ENCODE peak calls at places on chromosomes 1 and 21, in eight cellular contexts. S, D, C, V, L, F, H and J are unnamed samples.

GRCh38 chr1:202588644-202589189 is 121.5 kb downstream of the SYT2 start:
- DNase-seq in S (no peak), D (no peak), C (peak), V (peak), L (no peak), F (no peak), H (no peak), J (no peak)

GRCh38 chr1:22916469-22916817 is 56.2 kb downstream of the LACTBL1 start:
- DNase-seq in S (no peak), D (no peak), C (no peak), V (no peak), L (no peak), F (no peak), H (no peak), J (no peak)

GRCh38 chr21:32826317-32827167 is 55.0 kb upstream of the PAXBP1 start:
- DNase-seq in S (peak), D (peak), C (peak), V (peak), L (no peak), F (peak), H (peak), J (peak)

GRCh38 chr1:74344396-74344795 is 109.2 kb downstream of the TNNI3K start:
- DNase-seq in S (no peak), D (no peak), C (no peak), V (no peak), L (no peak), F (no peak), H (peak), J (no peak)

GRCh38 chr1:202056644-202057334 is 46.4 kb downstream of the ELF3 start:
- DNase-seq in S (peak), D (no peak), C (peak), V (peak), L (no peak), F (no peak), H (no peak), J (peak)

GRCh38 chr1:8133657-8134430 is 107.7 kb upstream of the ERRFI1 start:
- DNase-seq in S (no peak), D (peak), C (peak), V (peak), L (no peak), F (no peak), H (no peak), J (no peak)

GRCh38 chr1:205438213-205439158 is 16.6 kb upstream of the LEMD1 start:
- DNase-seq in S (peak), D (peak), C (peak), V (peak), L (no peak), F (no peak), H (peak), J (peak)

GRCh38 chr1:180923024-180923841 is 10.5 kb downstream of the KIAA1614 start:
- DNase-seq in S (no peak), D (peak), C (no peak), V (peak), L (peak), F (peak), H (no peak), J (peak)

GRCh38 chr1:94327001-94327685 is 89.8 kb upstream of the ARHGAP29 start:
- DNase-seq in S (no peak), D (peak), C (peak), V (no peak), L (peak), F (no peak), H (no peak), J (no peak)

GRCh38 chr1:33331444-33332356 is 10.8 kb upstream of the A3GALT2 start:
- DNase-seq in S (no peak), D (peak), C (no peak), V (no peak), L (no peak), F (no peak), H (no peak), J (no peak)

GRCh38 chr1:156582388-156583022 is 3.0 kb downstream of the TTC24 start:
- DNase-seq in S (no peak), D (no peak), C (no peak), V (no peak), L (no peak), F (no peak), H (no peak), J (no peak)

GRCh38 chr1:52511851-52512615 is 40.9 kb downstream of the TUT4 start:
- DNase-seq in S (no peak), D (no peak), C (no peak), V (no peak), L (no peak), F (no peak), H (no peak), J (no peak)

GRCh38 chr1:17579951-17580939 is 40.7 kb downstream of the ARHGEF10L start:
- DNase-seq in S (peak), D (no peak), C (no peak), V (peak), L (no peak), F (no peak), H (no peak), J (no peak)

GRCh38 chr1:212752256-212752933 is 39.2 kb downstream of the NSL1 start:
- DNase-seq in S (no peak), D (peak), C (no peak), V (no peak), L (no peak), F (peak), H (no peak), J (no peak)

GRCh38 chr1:83715550-83715949 is 283.4 kb downstream of the TTLL7 start:
- DNase-seq in S (no peak), D (no peak), C (no peak), V (no peak), L (no peak), F (no peak), H (peak), J (no peak)

GRCh38 chr21:35038772-35039145 is 10.3 kb downstream of the RUNX1 start:
- DNase-seq in S (no peak), D (no peak), C (no peak), V (no peak), L (no peak), F (no peak), H (no peak), J (no peak)

GRCh38 chr1:43144228-43144627 is 27.9 kb downstream of the EBNA1BP2 start:
- DNase-seq in S (peak), D (peak), C (no peak), V (no peak), L (no peak), F (no peak), H (no peak), J (no peak)

GRCh38 chr1:205442051-205442721 is 13.7 kb downstream of the BLACAT1 start:
- DNase-seq in S (no peak), D (no peak), C (no peak), V (no peak), L (no peak), F (no peak), H (no peak), J (no peak)

GRCh38 chr1:240104662-240105061 is 13.0 kb downstream of the FMN2 start:
- DNase-seq in S (no peak), D (no peak), C (no peak), V (no peak), L (no peak), F (no peak), H (no peak), J (no peak)

GRCh38 chr21:34609244-34609950 is 5.5 kb downstream of the RCAN1 start:
- DNase-seq in S (no peak), D (no peak), C (no peak), V (no peak), L (no peak), F (no peak), H (no peak), J (no peak)

GRCh38 chr1:17540255-17541001 is 930 bp downstream of the ARHGEF10L start:
- DNase-seq in S (no peak), D (no peak), C (no peak), V (no peak), L (peak), F (no peak), H (peak), J (no peak)

GRCh38 chr1:79982218-79982617 is 975.7 kb upstream of the ADGRL4 start:
- DNase-seq in S (no peak), D (peak), C (no peak), V (no peak), L (no peak), F (no peak), H (no peak), J (no peak)

GRCh38 chr1:43802356-43802755 is 95.0 kb downstream of the ST3GAL3 start:
- DNase-seq in S (no peak), D (no peak), C (no peak), V (no peak), L (no peak), F (no peak), H (no peak), J (no peak)

GRCh38 chr1:31095298-31095981 is 29.9 kb upstream of the PUM1 start:
- DNase-seq in S (no peak), D (peak), C (no peak), V (no peak), L (no peak), F (no peak), H (no peak), J (no peak)

GRCh38 chr21:43854773-43855633 is 10.0 kb upstream of the AGPAT3 start:
- DNase-seq in S (no peak), D (no peak), C (no peak), V (no peak), L (no peak), F (peak), H (no peak), J (peak)

GRCh38 chr1:173866462-173866861 is 1.3 kb downstream of the GAS5 start:
- DNase-seq in S (no peak), D (no peak), C (no peak), V (no peak), L (no peak), F (no peak), H (no peak), J (no peak)

GRCh38 chr1:244904119-244904518 is 39.8 kb upstream of the HNRNPU start:
- DNase-seq in S (no peak), D (no peak), C (no peak), V (no peak), L (no peak), F (no peak), H (no peak), J (no peak)

GRCh38 chr1:9009438-9010366 is 16.5 kb downstream of the SLC2A7 start:
- DNase-seq in S (peak), D (peak), C (no peak), V (no peak), L (peak), F (no peak), H (peak), J (peak)

GRCh38 chr1:36843906-36844610 is 190.3 kb downstream of the GRIK3 start:
- DNase-seq in S (no peak), D (no peak), C (no peak), V (no peak), L (no peak), F (no peak), H (no peak), J (no peak)

GRCh38 chr1:115837762-115838421 is 3.0 kb downstream of the NHLH2 start:
- DNase-seq in S (no peak), D (no peak), C (no peak), V (no peak), L (no peak), F (no peak), H (no peak), J (no peak)

GRCh38 chr1:244322791-244323521 is 128.8 kb downstream of the ADSS2 start:
- DNase-seq in S (peak), D (peak), C (peak), V (peak), L (no peak), F (no peak), H (no peak), J (peak)

GRCh38 chr1:74534241-74534640 is 21.8 kb upstream of the LRRC53 start:
- DNase-seq in S (no peak), D (no peak), C (no peak), V (no peak), L (no peak), F (no peak), H (no peak), J (no peak)

GRCh38 chr1:235831148-235831547 is 35.6 kb downstream of the LYST start:
- DNase-seq in S (peak), D (peak), C (no peak), V (no peak), L (no peak), F (peak), H (no peak), J (no peak)

GRCh38 chr1:224058303-224058702 is 55.6 kb upstream of the FBXO28 start:
- DNase-seq in S (no peak), D (peak), C (no peak), V (no peak), L (no peak), F (no peak), H (no peak), J (no peak)

GRCh38 chr1:50568782-50569181 is 145.5 kb upstream of the DMRTA2 start:
- DNase-seq in S (no peak), D (no peak), C (no peak), V (no peak), L (no peak), F (no peak), H (no peak), J (no peak)

GRCh38 chr1:231733672-231734071 is 107.1 kb downstream of the DISC1 start:
- DNase-seq in S (no peak), D (no peak), C (no peak), V (no peak), L (no peak), F (no peak), H (no peak), J (no peak)

GRCh38 chr1:43549921-43550597 is 19.4 kb downstream of the PTPRF start:
- DNase-seq in S (no peak), D (no peak), C (peak), V (no peak), L (peak), F (no peak), H (no peak), J (peak)

GRCh38 chr1:12555411-12556367 is 62.3 kb downstream of the DHRS3 start:
- DNase-seq in S (no peak), D (no peak), C (no peak), V (no peak), L (no peak), F (no peak), H (no peak), J (no peak)
- TF ChIP-seq RAD21 in S (no peak), D (no peak), C (no peak), V (no peak), L (no peak), F (no peak), H (no peak), J (no peak)

GRCh38 chr1:78465143-78465542 is 25.6 kb upstream of the PTGFR start:
- DNase-seq in S (no peak), D (no peak), C (no peak), V (no peak), L (no peak), F (no peak), H (no peak), J (no peak)
- TF ChIP-seq RAD21 in S (no peak), D (no peak), C (no peak), V (no peak), L (no peak), F (no peak), H (no peak), J (no peak)

DNA sequence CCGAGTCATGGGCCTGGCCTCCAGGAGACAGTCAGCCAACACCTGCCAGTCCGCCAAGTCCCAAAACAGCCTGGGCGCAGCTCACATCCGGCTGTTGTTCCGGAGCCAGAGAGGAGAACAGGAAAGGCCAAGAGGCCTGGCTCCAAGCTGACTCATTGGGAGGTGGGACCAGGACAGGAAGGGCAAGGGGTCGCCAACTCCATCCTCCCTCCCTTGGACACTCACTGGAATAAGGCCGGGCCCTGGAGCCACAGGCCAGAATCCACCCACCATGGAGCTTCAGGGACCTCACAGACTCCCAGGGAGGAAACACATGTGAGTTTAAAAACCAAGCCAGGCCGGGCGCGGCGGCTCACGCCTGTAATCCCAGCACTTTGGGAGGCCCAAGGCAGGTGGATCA is 25.1 kb upstream of the CLIC4 start:
- DNase-seq in S (no peak), D (peak), C (no peak), V (peak), L (no peak), F (no peak), H (no peak), J (no peak)
- TF ChIP-seq RAD21 in S (no peak), D (no peak), C (no peak), V (no peak), L (no peak), F (no peak), H (no peak), J (no peak)

DNA sequence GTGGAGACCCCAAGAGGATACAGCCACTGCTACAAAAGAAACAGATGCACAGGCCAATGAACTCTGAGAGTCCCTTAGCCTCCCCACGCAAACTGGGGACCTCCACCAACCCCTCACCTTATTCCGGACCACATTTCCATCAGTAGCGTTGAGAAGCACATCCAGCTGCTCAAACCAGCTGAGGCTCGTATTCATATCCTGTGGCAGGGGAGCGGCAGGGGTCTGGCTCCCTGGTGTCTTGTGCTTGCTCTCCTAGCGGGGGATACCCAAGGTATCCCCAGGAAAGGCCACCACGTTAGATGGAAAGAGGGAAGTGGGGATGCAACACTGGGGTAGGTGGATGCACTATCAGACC is 481 bp downstream of the CCDC163 start:
- DNase-seq in S (no peak), D (no peak), C (no peak), V (no peak), L (no peak), F (no peak), H (peak), J (no peak)
- TF ChIP-seq RAD21 in S (no peak), D (no peak), C (no peak), V (no peak), L (no peak), F (no peak), H (no peak), J (no peak)

DNA sequence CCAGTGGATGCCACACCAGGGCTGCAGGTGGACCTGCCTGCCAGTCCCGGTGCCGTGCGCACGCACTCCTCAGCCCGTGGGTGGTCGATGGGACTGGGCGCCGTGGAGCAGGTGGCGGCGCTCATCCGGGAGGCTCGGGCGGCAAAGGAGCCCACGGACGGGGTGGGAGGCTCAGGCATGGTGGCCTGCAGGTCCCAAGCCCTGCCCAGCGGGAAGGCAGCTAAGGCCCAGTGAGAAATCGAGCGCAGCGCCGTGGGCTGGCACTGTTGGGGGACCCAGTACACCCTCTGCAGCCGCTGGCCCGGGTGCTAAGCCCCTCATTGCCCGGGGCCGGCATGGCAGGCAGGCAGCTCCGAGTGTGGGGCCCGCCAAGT is 1171.8 kb upstream of the B3GALT2 start:
- DNase-seq in S (no peak), D (no peak), C (no peak), V (no peak), L (no peak), F (no peak), H (no peak), J (peak)
- TF ChIP-seq RAD21 in S (no peak), D (no peak), C (no peak), V (no peak), L (no peak), F (no peak), H (no peak), J (no peak)

GRCh38 chr1:219330669-219331068 is 157.0 kb downstream of the LYPLAL1 start:
- DNase-seq in S (no peak), D (no peak), C (no peak), V (peak), L (no peak), F (no peak), H (no peak), J (no peak)
- TF ChIP-seq RAD21 in S (no peak), D (no peak), C (no peak), V (no peak), L (no peak), F (no peak), H (no peak), J (no peak)